ENCODE peak calls at places on chromosomes 1 and 21, in eight cellular contexts. Q is stimulated activated CD4-positive, alpha-beta T cell treated with anti-CD3 and anti-CD28 coated beads, Interleukin-15, amount 100 ng/mL, for 1 hour; M is retina; H is stimulated activated CD8-positive, alpha-beta memory T cell treated with anti-CD3 and anti-CD28 coated beads, Interleukin-7, amount 100 ng/mL, for 4 hours; E is HS-27A; F is ovary; B is uterus; Z is T-cell. A is an unnamed sample.

GRCh38 chr1:202593845-202594244 is 116.4 kb downstream of the SYT2 start:
- DNase-seq in Q (no peak), M (no peak), H (no peak), E (no peak), F (no peak), B (no peak), Z (no peak), A (no peak)

GRCh38 chr1:17502326-17502778 is 37.1 kb upstream of the ARHGEF10L start:
- DNase-seq in Q (peak), M (peak), H (no peak), E (peak), F (peak), B (peak), Z (peak), A (peak)

GRCh38 chr1:175088523-175088922 is 20.9 kb downstream of the TNN start:
- DNase-seq in Q (no peak), M (no peak), H (no peak), E (no peak), F (no peak), B (no peak), Z (no peak), A (no peak)

GRCh38 chr1:37429038-37429437 is 45.3 kb upstream of the ZC3H12A start:
- DNase-seq in Q (no peak), M (no peak), H (no peak), E (no peak), F (no peak), B (no peak), Z (no peak), A (no peak)

GRCh38 chr1:26363549-26364448 is 8.8 kb downstream of the ZNF683 start:
- DNase-seq in Q (peak), M (peak), H (peak), E (no peak), F (peak), B (peak), Z (peak), A (no peak)

GRCh38 chr1:20183876-20184275 is 2.0 kb upstream of the UBXN10 start:
- DNase-seq in Q (no peak), M (no peak), H (no peak), E (no peak), F (no peak), B (no peak), Z (no peak), A (no peak)

GRCh38 chr1:2257245-2257627 is 29.1 kb downstream of the SKI start:
- DNase-seq in Q (no peak), M (peak), H (no peak), E (no peak), F (no peak), B (no peak), Z (no peak), A (no peak)

GRCh38 chr1:227891223-227891954 is 56.3 kb downstream of the WNT9A start:
- DNase-seq in Q (no peak), M (no peak), H (no peak), E (no peak), F (no peak), B (peak), Z (no peak), A (peak)

GRCh38 chr1:214662386-214662785 is 59.4 kb downstream of the CENPF start:
- DNase-seq in Q (no peak), M (no peak), H (no peak), E (no peak), F (no peak), B (no peak), Z (no peak), A (no peak)

GRCh38 chr1:224131253-224131652 is 17.3 kb downstream of the FBXO28 start:
- DNase-seq in Q (no peak), M (no peak), H (no peak), E (no peak), F (no peak), B (no peak), Z (no peak), A (no peak)

GRCh38 chr1:183881387-183882084 is 76.6 kb downstream of the RGL1 start:
- DNase-seq in Q (no peak), M (peak), H (no peak), E (peak), F (peak), B (peak), Z (no peak), A (no peak)

GRCh38 chr21:44262338-44263048 is 796 bp upstream of the DNMT3L start:
- DNase-seq in Q (no peak), M (no peak), H (no peak), E (no peak), F (no peak), B (no peak), Z (no peak), A (no peak)

GRCh38 chr21:42737969-42738590 is 84.7 kb downstream of the PDE9A start:
- DNase-seq in Q (no peak), M (no peak), H (no peak), E (no peak), F (peak), B (peak), Z (peak), A (no peak)

GRCh38 chr1:175900171-175900570 is 156.8 kb upstream of the TNR start:
- DNase-seq in Q (no peak), M (no peak), H (no peak), E (no peak), F (no peak), B (no peak), Z (no peak), A (no peak)

GRCh38 chr1:170864238-170864637 is 71.1 kb upstream of the MROH9 start:
- DNase-seq in Q (no peak), M (no peak), H (no peak), E (no peak), F (peak), B (no peak), Z (no peak), A (no peak)

GRCh38 chr1:19034721-19035120 is 78.2 kb upstream of the IFFO2 start:
- DNase-seq in Q (no peak), M (no peak), H (no peak), E (no peak), F (no peak), B (no peak), Z (no peak), A (no peak)

GRCh38 chr21:36065497-36066036 is 4.3 kb upstream of the CBR1 start:
- DNase-seq in Q (no peak), M (no peak), H (no peak), E (no peak), F (no peak), B (no peak), Z (no peak), A (no peak)

GRCh38 chr1:16152521-16153087 is 3.3 kb downstream of the EPHA2 start:
- DNase-seq in Q (no peak), M (peak), H (no peak), E (no peak), F (no peak), B (no peak), Z (no peak), A (no peak)

GRCh38 chr1:235588156-235588555 is 61.4 kb downstream of the GNG4 start:
- DNase-seq in Q (no peak), M (no peak), H (no peak), E (no peak), F (no peak), B (no peak), Z (no peak), A (no peak)

GRCh38 chr1:180177931-180178330 is 23.3 kb downstream of the QSOX1 start:
- DNase-seq in Q (no peak), M (no peak), H (no peak), E (no peak), F (no peak), B (no peak), Z (no peak), A (peak)

GRCh38 chr1:211734359-211734758 is 58.9 kb upstream of the NEK2 start:
- DNase-seq in Q (no peak), M (no peak), H (no peak), E (no peak), F (no peak), B (no peak), Z (no peak), A (no peak)

GRCh38 chr21:28272272-28272992 is 720.2 kb downstream of the LTN1 start:
- DNase-seq in Q (no peak), M (no peak), H (no peak), E (no peak), F (no peak), B (no peak), Z (no peak), A (no peak)

GRCh38 chr1:226082959-226083302 is 20.4 kb downstream of the H3-3A start:
- DNase-seq in Q (no peak), M (no peak), H (no peak), E (no peak), F (peak), B (peak), Z (no peak), A (peak)

GRCh38 chr1:31424568-31424967 is 11.6 kb downstream of the SERINC2 start:
- DNase-seq in Q (no peak), M (no peak), H (no peak), E (no peak), F (no peak), B (no peak), Z (no peak), A (no peak)

GRCh38 chr1:238777551-238777950 is 608.8 kb upstream of the CHRM3 start:
- DNase-seq in Q (no peak), M (no peak), H (no peak), E (no peak), F (no peak), B (no peak), Z (no peak), A (no peak)

GRCh38 chr1:38578444-38578951 is 281.1 kb downstream of the RRAGC start:
- DNase-seq in Q (no peak), M (peak), H (no peak), E (no peak), F (no peak), B (no peak), Z (no peak), A (peak)

GRCh38 chr1:44276006-44276405 is 62.7 kb downstream of the DMAP1 start:
- DNase-seq in Q (no peak), M (no peak), H (no peak), E (no peak), F (no peak), B (no peak), Z (no peak), A (no peak)

A was measured in suprapubic skin.